ENCODE peak calls at places on chromosomes 1 and 21, in ten cellular contexts. One of them, this sample, is unnamed.

GRCh38 chr1:108852141-108852540 is 4.8 kb downstream of the AKNAD1 start:
- DNase-seq in astrocyte of the spinal cord: no peak
- DNase-seq in activated CD4-positive, alpha-beta T cell treated with anti-CD3 and anti-CD28 coated beads, Interleukin-2, amount 50 U/mL, for 4 hours: no peak
- DNase-seq in neural crest cell: no peak
- DNase-seq in kidney tubule cell: no peak
- DNase-seq in ELF-1: no peak
- DNase-seq in SW480: no peak
- DNase-seq in T-cell: no peak
- DNase-seq in NCI-H1092: no peak
- DNase-seq in RWPE1: no peak
- DNase-seq in this sample: no peak

GRCh38 chr1:87501738-87502137 is 173.1 kb downstream of the LMO4 start:
- DNase-seq in kidney tubule cell: no peak
- DNase-seq in activated CD4-positive, alpha-beta T cell treated with anti-CD3 and anti-CD28 coated beads, Interleukin-2, amount 50 U/mL, for 4 hours: no peak
- DNase-seq in neural crest cell: no peak
- DNase-seq in ELF-1: no peak
- DNase-seq in RWPE1: no peak
- DNase-seq in astrocyte of the spinal cord: no peak
- DNase-seq in SW480: no peak
- DNase-seq in NCI-H1092: no peak
- DNase-seq in T-cell: no peak
- DNase-seq in this sample: no peak

GRCh38 chr1:175824079-175824478 is 80.7 kb upstream of the TNR start:
- DNase-seq in activated CD4-positive, alpha-beta T cell treated with anti-CD3 and anti-CD28 coated beads, Interleukin-2, amount 50 U/mL, for 4 hours: no peak
- DNase-seq in SW480: no peak
- DNase-seq in astrocyte of the spinal cord: no peak
- DNase-seq in T-cell: no peak
- DNase-seq in RWPE1: no peak
- DNase-seq in neural crest cell: no peak
- DNase-seq in ELF-1: peak
- DNase-seq in NCI-H1092: no peak
- DNase-seq in kidney tubule cell: no peak
- DNase-seq in this sample: no peak

GRCh38 chr1:216535751-216536150 is 112.5 kb upstream of the USH2A start:
- DNase-seq in T-cell: no peak
- DNase-seq in RWPE1: no peak
- DNase-seq in kidney tubule cell: no peak
- DNase-seq in neural crest cell: no peak
- DNase-seq in activated CD4-positive, alpha-beta T cell treated with anti-CD3 and anti-CD28 coated beads, Interleukin-2, amount 50 U/mL, for 4 hours: no peak
- DNase-seq in astrocyte of the spinal cord: no peak
- DNase-seq in NCI-H1092: no peak
- DNase-seq in SW480: no peak
- DNase-seq in ELF-1: no peak
- DNase-seq in this sample: no peak

GRCh38 chr1:59292557-59292956 is 4.3 kb upstream of the FGGY start:
- DNase-seq in SW480: no peak
- DNase-seq in RWPE1: no peak
- DNase-seq in kidney tubule cell: no peak
- DNase-seq in ELF-1: no peak
- DNase-seq in activated CD4-positive, alpha-beta T cell treated with anti-CD3 and anti-CD28 coated beads, Interleukin-2, amount 50 U/mL, for 4 hours: no peak
- DNase-seq in T-cell: no peak
- DNase-seq in astrocyte of the spinal cord: no peak
- DNase-seq in NCI-H1092: no peak
- DNase-seq in neural crest cell: no peak
- DNase-seq in this sample: peak

GRCh38 chr1:160708118-160708517 is 3.5 kb downstream of the CD48 start:
- DNase-seq in T-cell: no peak
- DNase-seq in NCI-H1092: no peak
- DNase-seq in kidney tubule cell: no peak
- DNase-seq in ELF-1: no peak
- DNase-seq in RWPE1: no peak
- DNase-seq in SW480: no peak
- DNase-seq in neural crest cell: no peak
- DNase-seq in astrocyte of the spinal cord: no peak
- DNase-seq in activated CD4-positive, alpha-beta T cell treated with anti-CD3 and anti-CD28 coated beads, Interleukin-2, amount 50 U/mL, for 4 hours: no peak
- DNase-seq in this sample: no peak

GRCh38 chr1:156900019-156900718 is 6.7 kb downstream of the PEAR1 start:
- DNase-seq in kidney tubule cell: no peak
- DNase-seq in neural crest cell: no peak
- DNase-seq in RWPE1: no peak
- DNase-seq in astrocyte of the spinal cord: no peak
- DNase-seq in ELF-1: no peak
- DNase-seq in NCI-H1092: no peak
- DNase-seq in SW480: no peak
- DNase-seq in T-cell: no peak
- DNase-seq in activated CD4-positive, alpha-beta T cell treated with anti-CD3 and anti-CD28 coated beads, Interleukin-2, amount 50 U/mL, for 4 hours: no peak
- DNase-seq in this sample: no peak

GRCh38 chr1:161727343-161727924 is 6.1 kb downstream of the FCRLB start:
- DNase-seq in NCI-H1092: no peak
- DNase-seq in kidney tubule cell: peak
- DNase-seq in astrocyte of the spinal cord: peak
- DNase-seq in T-cell: peak
- DNase-seq in activated CD4-positive, alpha-beta T cell treated with anti-CD3 and anti-CD28 coated beads, Interleukin-2, amount 50 U/mL, for 4 hours: peak
- DNase-seq in neural crest cell: no peak
- DNase-seq in RWPE1: no peak
- DNase-seq in SW480: no peak
- DNase-seq in ELF-1: no peak
- DNase-seq in this sample: peak

GRCh38 chr1:13983393-13983792 is 283.4 kb downstream of the PRDM2 start:
- DNase-seq in NCI-H1092: no peak
- DNase-seq in SW480: no peak
- DNase-seq in astrocyte of the spinal cord: no peak
- DNase-seq in neural crest cell: no peak
- DNase-seq in ELF-1: no peak
- DNase-seq in RWPE1: no peak
- DNase-seq in activated CD4-positive, alpha-beta T cell treated with anti-CD3 and anti-CD28 coated beads, Interleukin-2, amount 50 U/mL, for 4 hours: no peak
- DNase-seq in T-cell: no peak
- DNase-seq in kidney tubule cell: no peak
- DNase-seq in this sample: no peak

GRCh38 chr1:223062177-223062576 is 80.9 kb downstream of the TLR5 start:
- DNase-seq in astrocyte of the spinal cord: no peak
- DNase-seq in kidney tubule cell: no peak
- DNase-seq in RWPE1: no peak
- DNase-seq in T-cell: no peak
- DNase-seq in activated CD4-positive, alpha-beta T cell treated with anti-CD3 and anti-CD28 coated beads, Interleukin-2, amount 50 U/mL, for 4 hours: no peak
- DNase-seq in SW480: no peak
- DNase-seq in neural crest cell: no peak
- DNase-seq in NCI-H1092: no peak
- DNase-seq in ELF-1: no peak
- DNase-seq in this sample: no peak

GRCh38 chr1:228001738-228002535 is 4.9 kb upstream of the WNT3A start:
- DNase-seq in kidney tubule cell: no peak
- DNase-seq in NCI-H1092: no peak
- DNase-seq in SW480: no peak
- DNase-seq in astrocyte of the spinal cord: no peak
- DNase-seq in RWPE1: no peak
- DNase-seq in neural crest cell: no peak
- DNase-seq in ELF-1: no peak
- DNase-seq in activated CD4-positive, alpha-beta T cell treated with anti-CD3 and anti-CD28 coated beads, Interleukin-2, amount 50 U/mL, for 4 hours: no peak
- DNase-seq in T-cell: no peak
- DNase-seq in this sample: no peak

GRCh38 chr21:29256125-29256895 is 42.4 kb upstream of the BACH1 start:
- DNase-seq in RWPE1: no peak
- DNase-seq in astrocyte of the spinal cord: no peak
- DNase-seq in NCI-H1092: peak
- DNase-seq in kidney tubule cell: no peak
- DNase-seq in neural crest cell: no peak
- DNase-seq in SW480: no peak
- DNase-seq in ELF-1: no peak
- DNase-seq in T-cell: no peak
- DNase-seq in activated CD4-positive, alpha-beta T cell treated with anti-CD3 and anti-CD28 coated beads, Interleukin-2, amount 50 U/mL, for 4 hours: no peak
- DNase-seq in this sample: no peak

GRCh38 chr1:224629965-224630364 is 13.8 kb downstream of the CNIH3 start:
- DNase-seq in astrocyte of the spinal cord: no peak
- DNase-seq in neural crest cell: no peak
- DNase-seq in SW480: peak
- DNase-seq in kidney tubule cell: no peak
- DNase-seq in T-cell: no peak
- DNase-seq in ELF-1: no peak
- DNase-seq in NCI-H1092: no peak
- DNase-seq in activated CD4-positive, alpha-beta T cell treated with anti-CD3 and anti-CD28 coated beads, Interleukin-2, amount 50 U/mL, for 4 hours: no peak
- DNase-seq in RWPE1: no peak
- DNase-seq in this sample: no peak

GRCh38 chr1:153651771-153652170 is 6.7 kb upstream of the SNAPIN start:
- DNase-seq in NCI-H1092: no peak
- DNase-seq in activated CD4-positive, alpha-beta T cell treated with anti-CD3 and anti-CD28 coated beads, Interleukin-2, amount 50 U/mL, for 4 hours: no peak
- DNase-seq in RWPE1: no peak
- DNase-seq in ELF-1: no peak
- DNase-seq in astrocyte of the spinal cord: no peak
- DNase-seq in SW480: no peak
- DNase-seq in T-cell: no peak
- DNase-seq in neural crest cell: no peak
- DNase-seq in kidney tubule cell: no peak
- DNase-seq in this sample: no peak

GRCh38 chr1:212667223-212668139 is 32.2 kb downstream of the BATF3 start:
- DNase-seq in RWPE1: peak
- DNase-seq in neural crest cell: no peak
- DNase-seq in NCI-H1092: peak
- DNase-seq in T-cell: no peak
- DNase-seq in astrocyte of the spinal cord: peak
- DNase-seq in SW480: peak
- DNase-seq in activated CD4-positive, alpha-beta T cell treated with anti-CD3 and anti-CD28 coated beads, Interleukin-2, amount 50 U/mL, for 4 hours: no peak
- DNase-seq in ELF-1: peak
- DNase-seq in kidney tubule cell: peak
- DNase-seq in this sample: peak

GRCh38 chr1:112998592-112999235 is 42.7 kb upstream of the SLC16A1 start:
- DNase-seq in RWPE1: no peak
- DNase-seq in astrocyte of the spinal cord: peak
- DNase-seq in T-cell: no peak
- DNase-seq in NCI-H1092: no peak
- DNase-seq in kidney tubule cell: peak
- DNase-seq in SW480: no peak
- DNase-seq in activated CD4-positive, alpha-beta T cell treated with anti-CD3 and anti-CD28 coated beads, Interleukin-2, amount 50 U/mL, for 4 hours: no peak
- DNase-seq in neural crest cell: no peak
- DNase-seq in ELF-1: no peak
- DNase-seq in this sample: no peak

GRCh38 chr1:115035652-115036051 is 6.0 kb downstream of the TSHB start:
- DNase-seq in NCI-H1092: no peak
- DNase-seq in kidney tubule cell: no peak
- DNase-seq in T-cell: no peak
- DNase-seq in activated CD4-positive, alpha-beta T cell treated with anti-CD3 and anti-CD28 coated beads, Interleukin-2, amount 50 U/mL, for 4 hours: no peak
- DNase-seq in astrocyte of the spinal cord: no peak
- DNase-seq in RWPE1: no peak
- DNase-seq in SW480: no peak
- DNase-seq in neural crest cell: no peak
- DNase-seq in ELF-1: no peak
- DNase-seq in this sample: no peak

GRCh38 chr1:61081637-61082335 is 575 bp upstream of the NFIA start:
- DNase-seq in ELF-1: no peak
- DNase-seq in SW480: peak
- DNase-seq in neural crest cell: no peak
- DNase-seq in astrocyte of the spinal cord: peak
- DNase-seq in RWPE1: peak
- DNase-seq in kidney tubule cell: peak
- DNase-seq in activated CD4-positive, alpha-beta T cell treated with anti-CD3 and anti-CD28 coated beads, Interleukin-2, amount 50 U/mL, for 4 hours: peak
- DNase-seq in NCI-H1092: no peak
- DNase-seq in T-cell: peak
- DNase-seq in this sample: peak

GRCh38 chr1:118788372-118788955 is 199.7 kb downstream of the TBX15 start:
- DNase-seq in activated CD4-positive, alpha-beta T cell treated with anti-CD3 and anti-CD28 coated beads, Interleukin-2, amount 50 U/mL, for 4 hours: no peak
- DNase-seq in astrocyte of the spinal cord: peak
- DNase-seq in RWPE1: no peak
- DNase-seq in neural crest cell: no peak
- DNase-seq in ELF-1: no peak
- DNase-seq in T-cell: no peak
- DNase-seq in SW480: no peak
- DNase-seq in NCI-H1092: peak
- DNase-seq in kidney tubule cell: peak
- DNase-seq in this sample: no peak

GRCh38 chr1:172746091-172746949 is 87.4 kb downstream of the FASLG start:
- DNase-seq in ELF-1: no peak
- DNase-seq in NCI-H1092: no peak
- DNase-seq in neural crest cell: no peak
- DNase-seq in RWPE1: peak
- DNase-seq in kidney tubule cell: peak
- DNase-seq in astrocyte of the spinal cord: peak
- DNase-seq in SW480: peak
- DNase-seq in activated CD4-positive, alpha-beta T cell treated with anti-CD3 and anti-CD28 coated beads, Interleukin-2, amount 50 U/mL, for 4 hours: no peak
- DNase-seq in T-cell: peak
- DNase-seq in this sample: no peak

GRCh38 chr21:16419188-16419874 is 689.5 kb downstream of the USP25 start:
- DNase-seq in kidney tubule cell: peak
- DNase-seq in activated CD4-positive, alpha-beta T cell treated with anti-CD3 and anti-CD28 coated beads, Interleukin-2, amount 50 U/mL, for 4 hours: no peak
- DNase-seq in RWPE1: no peak
- DNase-seq in T-cell: no peak
- DNase-seq in ELF-1: peak
- DNase-seq in neural crest cell: no peak
- DNase-seq in astrocyte of the spinal cord: peak
- DNase-seq in NCI-H1092: peak
- DNase-seq in SW480: no peak
- DNase-seq in this sample: peak

GRCh38 chr1:98325646-98326441 is 335.7 kb upstream of the SNX7 start:
- DNase-seq in neural crest cell: no peak
- DNase-seq in astrocyte of the spinal cord: peak
- DNase-seq in activated CD4-positive, alpha-beta T cell treated with anti-CD3 and anti-CD28 coated beads, Interleukin-2, amount 50 U/mL, for 4 hours: no peak
- DNase-seq in RWPE1: peak
- DNase-seq in T-cell: no peak
- DNase-seq in kidney tubule cell: peak
- DNase-seq in SW480: no peak
- DNase-seq in NCI-H1092: no peak
- DNase-seq in ELF-1: no peak
- DNase-seq in this sample: peak

GRCh38 chr1:43868741-43869067 is 64.9 kb upstream of the ARTN start:
- DNase-seq in RWPE1: no peak
- DNase-seq in ELF-1: no peak
- DNase-seq in kidney tubule cell: no peak
- DNase-seq in neural crest cell: no peak
- DNase-seq in astrocyte of the spinal cord: peak
- DNase-seq in SW480: no peak
- DNase-seq in T-cell: no peak
- DNase-seq in NCI-H1092: peak
- DNase-seq in activated CD4-positive, alpha-beta T cell treated with anti-CD3 and anti-CD28 coated beads, Interleukin-2, amount 50 U/mL, for 4 hours: no peak
- DNase-seq in this sample: no peak

GRCh38 chr1:158146739-158147138 is 34.0 kb upstream of the CD1D start:
- DNase-seq in astrocyte of the spinal cord: no peak
- DNase-seq in RWPE1: peak
- DNase-seq in SW480: no peak
- DNase-seq in activated CD4-positive, alpha-beta T cell treated with anti-CD3 and anti-CD28 coated beads, Interleukin-2, amount 50 U/mL, for 4 hours: no peak
- DNase-seq in kidney tubule cell: no peak
- DNase-seq in T-cell: no peak
- DNase-seq in NCI-H1092: no peak
- DNase-seq in ELF-1: no peak
- DNase-seq in neural crest cell: no peak
- DNase-seq in this sample: no peak

GRCh38 chr1:2115008-2115921 is 65.1 kb downstream of the PRKCZ start:
- DNase-seq in SW480: no peak
- DNase-seq in NCI-H1092: no peak
- DNase-seq in ELF-1: no peak
- DNase-seq in neural crest cell: no peak
- DNase-seq in T-cell: no peak
- DNase-seq in RWPE1: no peak
- DNase-seq in activated CD4-positive, alpha-beta T cell treated with anti-CD3 and anti-CD28 coated beads, Interleukin-2, amount 50 U/mL, for 4 hours: no peak
- DNase-seq in astrocyte of the spinal cord: no peak
- DNase-seq in kidney tubule cell: no peak
- DNase-seq in this sample: no peak

GRCh38 chr1:24085546-24085945 is 26.4 kb downstream of the MYOM3 start:
- DNase-seq in neural crest cell: no peak
- DNase-seq in T-cell: no peak
- DNase-seq in kidney tubule cell: peak
- DNase-seq in ELF-1: no peak
- DNase-seq in RWPE1: no peak
- DNase-seq in SW480: no peak
- DNase-seq in astrocyte of the spinal cord: peak
- DNase-seq in NCI-H1092: no peak
- DNase-seq in activated CD4-positive, alpha-beta T cell treated with anti-CD3 and anti-CD28 coated beads, Interleukin-2, amount 50 U/mL, for 4 hours: no peak
- DNase-seq in this sample: no peak

GRCh38 chr1:5981009-5981380 is 11.2 kb downstream of the NPHP4 start:
- DNase-seq in RWPE1: no peak
- DNase-seq in astrocyte of the spinal cord: no peak
- DNase-seq in NCI-H1092: no peak
- DNase-seq in ELF-1: no peak
- DNase-seq in kidney tubule cell: no peak
- DNase-seq in T-cell: no peak
- DNase-seq in neural crest cell: no peak
- DNase-seq in activated CD4-positive, alpha-beta T cell treated with anti-CD3 and anti-CD28 coated beads, Interleukin-2, amount 50 U/mL, for 4 hours: no peak
- DNase-seq in SW480: no peak
- DNase-seq in this sample: no peak

GRCh38 chr1:219710529-219711194 is 97.8 kb upstream of the ZC3H11B start:
- DNase-seq in SW480: peak
- DNase-seq in astrocyte of the spinal cord: peak
- DNase-seq in ELF-1: no peak
- DNase-seq in RWPE1: peak
- DNase-seq in kidney tubule cell: peak
- DNase-seq in activated CD4-positive, alpha-beta T cell treated with anti-CD3 and anti-CD28 coated beads, Interleukin-2, amount 50 U/mL, for 4 hours: no peak
- DNase-seq in NCI-H1092: no peak
- DNase-seq in neural crest cell: no peak
- DNase-seq in T-cell: no peak
- DNase-seq in this sample: no peak